ENCODE peak calls at places on chromosomes 3 and 15, in five cellular contexts. N, C, P, O and U are unnamed samples.

GRCh38 chr3:116981088-116981487 is 271.5 kb downstream of the TUSC7 start:
- DNase-seq in C (no peak), O (no peak), N (no peak), P (no peak), U (no peak)

GRCh38 chr3:188469228-188469885 is 315.4 kb downstream of the LPP start:
- DNase-seq in P (no peak), C (no peak), N (no peak), O (no peak), U (peak)

GRCh38 chr3:69409831-69410230 is 23.9 kb upstream of the FRMD4B start:
- DNase-seq in O (no peak), P (no peak), N (no peak), C (no peak), U (no peak)

GRCh38 chr3:28853830-28854229 is 427.0 kb upstream of the RBMS3 start:
- DNase-seq in P (no peak), O (no peak), N (no peak), C (no peak), U (peak)

GRCh38 chr3:108513961-108514360 is 3.6 kb upstream of the MYH15 start:
- DNase-seq in O (no peak), N (no peak), C (no peak), P (no peak), U (peak)

GRCh38 chr3:69282191-69282590 is 103.7 kb downstream of the FRMD4B start:
- DNase-seq in P (no peak), O (no peak), N (no peak), C (peak), U (peak)

GRCh38 chr3:14507757-14508504 is 32.2 kb downstream of the GRIP2 start:
- DNase-seq in N (no peak), C (no peak), P (no peak), O (no peak), U (no peak)

GRCh38 chr3:2153047-2153446 is 54.4 kb downstream of the CNTN4 start:
- DNase-seq in C (no peak), P (no peak), O (no peak), N (no peak), U (no peak)

GRCh38 chr3:192229866-192230265 is 497.5 kb downstream of the FGF12 start:
- DNase-seq in N (no peak), C (no peak), P (no peak), O (no peak), U (peak)

GRCh38 chr15:96947830-96948229 is 617.3 kb downstream of the NR2F2 start:
- DNase-seq in C (no peak), P (no peak), O (no peak), N (no peak), U (peak)
- H3K4me3 ChIP-seq in C (no peak), P (peak), O (peak), N (peak), U (no peak)

GRCh38 chr15:95267476-95267875 is 1036.1 kb downstream of the MCTP2 start:
- DNase-seq in P (no peak), N (no peak), O (no peak), C (no peak), U (no peak)
- H3K4me3 ChIP-seq in P (no peak), N (no peak), O (no peak), C (no peak), U (no peak)

GRCh38 chr3:10743366-10744097 is 72.5 kb upstream of the SLC6A11 start:
- DNase-seq in N (no peak), C (no peak), P (no peak), O (no peak), U (no peak)

GRCh38 chr3:10742031-10742671 is 73.9 kb upstream of the SLC6A11 start:
- DNase-seq in C (no peak), N (no peak), P (no peak), O (no peak), U (no peak)

GRCh38 chr3:10737785-10738184 is 78.2 kb upstream of the SLC6A11 start:
- DNase-seq in N (no peak), P (no peak), O (no peak), C (no peak), U (no peak)

GRCh38 chr3:10740954-10741353 is 75.1 kb upstream of the SLC6A11 start:
- DNase-seq in O (no peak), C (no peak), P (no peak), N (no peak), U (no peak)

DNA sequence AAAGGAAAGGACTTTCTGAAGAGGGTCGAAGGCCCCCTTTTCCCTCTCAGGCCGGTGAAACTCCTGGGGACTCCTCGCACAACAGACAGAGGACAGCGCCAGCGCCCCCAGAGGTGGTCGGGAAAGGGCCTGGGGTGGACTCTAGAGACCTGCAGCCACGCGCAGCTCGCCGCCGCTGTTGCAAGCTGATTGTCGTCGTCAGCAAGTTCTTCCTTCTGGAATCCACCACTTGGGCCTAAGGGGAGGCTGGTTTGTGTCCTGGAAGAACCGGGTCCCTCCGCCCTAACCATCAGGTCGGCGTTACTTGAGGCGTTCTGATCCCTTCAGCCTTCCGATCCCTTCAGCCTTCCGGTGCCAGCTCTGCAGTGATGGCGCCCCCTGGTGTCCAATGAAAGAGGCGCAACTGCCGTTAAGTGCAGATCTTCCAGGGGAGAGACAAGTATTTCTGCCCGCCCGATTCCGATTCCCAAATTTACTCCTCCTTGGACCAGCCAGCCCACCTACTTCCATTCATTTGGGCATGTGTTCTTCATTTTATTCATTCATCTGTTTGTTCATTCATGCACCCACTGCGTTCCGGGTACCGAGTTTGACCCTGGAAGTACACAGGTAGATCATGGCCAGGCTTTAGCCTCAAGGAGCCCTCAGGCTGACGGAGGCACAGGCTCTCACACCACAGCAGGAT is 77.2 kb upstream of the SLC6A11 start:
- DNase-seq in N (peak), P (peak), C (peak), O (peak), U (peak)
- H3K4me3 ChIP-seq in N (peak), P (peak), C (no peak), O (peak), U (no peak)

GRCh38 chr3:36945326-36945980 is 599 bp upstream of the TRANK1 start:
- DNase-seq in P (no peak), C (no peak), O (no peak), N (no peak), U (no peak)
- H3K4me3 ChIP-seq in P (peak), C (peak), O (peak), N (peak), U (peak)

GRCh38 chr3:71444861-71445259 is 138.7 kb downstream of the FOXP1 start:
- DNase-seq in O (no peak), N (no peak), P (no peak), C (no peak), U (no peak)
- H3K4me3 ChIP-seq in O (no peak), N (no peak), P (no peak), C (no peak), U (no peak)